ENCODE peak calls at places on chromosomes 7 and 10, in ten cellular contexts. N, S, U, Y, D, L, K, F, J and V are unnamed samples.
A peak's percentile ranks its signal among the peaks of the same experiment; 100 is the strongest.

GRCh38 chr7:47520408-47520807 is 61.5 kb downstream of the TNS3 start:
- DNase-seq in U (no peak), N (peak; percentile 79), D (peak; percentile 94), Y (peak; percentile 25), K (no peak), J (no peak), L (peak; percentile 80), F (no peak), S (no peak), V (no peak)

GRCh38 chr10:28280652-28281051 is 22.2 kb downstream of the MPP7 start:
- DNase-seq in N (no peak), Y (no peak), F (no peak), L (peak; percentile 42), S (no peak), J (peak; percentile 11), U (no peak), K (no peak), D (peak; percentile 82), V (no peak)

GRCh38 chr7:151119902-151120301 is 33.6 kb downstream of the AGAP3 start:
- DNase-seq in F (no peak), U (no peak), S (no peak), J (no peak), N (no peak), Y (no peak), L (no peak), D (no peak), K (no peak), V (no peak)

GRCh38 chr10:90723416-90724068 is 134.3 kb downstream of the HTR7 start:
- DNase-seq in D (no peak), U (no peak), Y (no peak), S (no peak), L (no peak), J (no peak), K (no peak), N (no peak), F (no peak), V (peak; percentile 82)

GRCh38 chr7:44460325-44460724 is 30.1 kb downstream of the NUDCD3 start:
- DNase-seq in Y (no peak), U (no peak), S (no peak), L (no peak), J (no peak), N (no peak), K (no peak), F (no peak), D (no peak), V (peak; percentile 15)

GRCh38 chr7:127794551-127794950 is 142.6 kb downstream of the SND1 start:
- DNase-seq in J (no peak), K (no peak), S (no peak), Y (no peak), N (no peak), L (no peak), F (no peak), U (no peak), D (no peak), V (no peak)

GRCh38 chr10:114577133-114577532 is 80.9 kb downstream of the ABLIM1 start:
- DNase-seq in J (no peak), Y (no peak), S (no peak), D (peak; percentile 85), F (no peak), K (no peak), L (peak; percentile 63), U (no peak), N (peak; percentile 55), V (peak; percentile 80)

GRCh38 chr10:132900211-132900756 is 42.1 kb downstream of the CFAP46 start:
- DNase-seq in S (no peak), L (no peak), F (no peak), N (no peak), D (no peak), J (no peak), K (no peak), Y (peak; percentile 40), U (peak; percentile 24), V (no peak)

GRCh38 chr7:93447509-93447908 is 127.0 kb downstream of the CALCR start:
- DNase-seq in L (no peak), D (no peak), U (no peak), Y (no peak), S (no peak), N (no peak), F (no peak), J (no peak), K (no peak), V (no peak)

GRCh38 chr10:124152139-124152780 is 58.9 kb upstream of the CHST15 start:
- DNase-seq in Y (no peak), D (peak; percentile 82), J (no peak), K (no peak), N (no peak), U (peak; percentile 57), F (no peak), S (peak; percentile 73), L (peak; percentile 56), V (peak; percentile 80)

GRCh38 chr10:73899401-73899780 is 11.5 kb upstream of the PLAU start:
- DNase-seq in U (no peak), D (peak; percentile 98), Y (no peak), L (peak; percentile 87), K (no peak), F (no peak), J (no peak), N (no peak), S (no peak), V (peak; percentile 98)

GRCh38 chr7:106177295-106177690 is 65.2 kb upstream of the SYPL1 start:
- DNase-seq in S (no peak), K (no peak), D (no peak), F (no peak), Y (no peak), U (no peak), L (no peak), J (no peak), N (no peak), V (no peak)

GRCh38 chr7:159091480-159092475 is 52.9 kb downstream of the VIPR2 start:
- DNase-seq in S (no peak), K (no peak), Y (peak; percentile 43), L (no peak), N (no peak), F (no peak), D (no peak), U (no peak), J (no peak), V (no peak)

GRCh38 chr10:70592186-70592735 is 10.3 kb downstream of the PRF1 start:
- DNase-seq in S (no peak), N (no peak), F (no peak), K (no peak), J (no peak), Y (no peak), D (no peak), U (no peak), L (no peak), V (no peak)

GRCh38 chr10:35409094-35409582 is 72.8 kb downstream of the CCNY start:
- DNase-seq in Y (no peak), S (no peak), J (no peak), K (peak; percentile 58), F (no peak), L (peak; percentile 73), D (peak; percentile 89), U (no peak), N (no peak), V (peak; percentile 72)

GRCh38 chr10:125165584-125166340 is 5.4 kb upstream of the CTBP2 start:
- DNase-seq in J (no peak), K (no peak), F (no peak), L (no peak), S (no peak), U (no peak), N (no peak), D (no peak), Y (no peak), V (no peak)

GRCh38 chr10:77553966-77554365 is 83.6 kb downstream of the KCNMA1 start:
- DNase-seq in L (no peak), D (peak; percentile 20), S (no peak), F (no peak), K (no peak), J (no peak), N (peak; percentile 77), Y (no peak), U (no peak), V (peak; percentile 29)

GRCh38 chr10:100624298-100624697 is 88.6 kb downstream of the HIF1AN start:
- DNase-seq in F (no peak), D (no peak), U (no peak), S (no peak), L (no peak), N (no peak), K (no peak), J (no peak), Y (no peak), V (no peak)
- H3K27me3 ChIP-seq in F (peaks cover 19% of the 10 kb centered on the region), D (peaks cover 54% of the 10 kb centered on the region), U (peaks cover 85% of the 10 kb centered on the region), S (peaks cover 12% of the 10 kb centered on the region), L (peaks cover 42% of the 10 kb centered on the region), N (no peaks in the 10 kb centered on the region), K (peaks cover 37% of the 10 kb centered on the region), J (no peaks in the 10 kb centered on the region), Y (no peaks in the 10 kb centered on the region), V (peaks cover 30% of the 10 kb centered on the region)

DNA sequence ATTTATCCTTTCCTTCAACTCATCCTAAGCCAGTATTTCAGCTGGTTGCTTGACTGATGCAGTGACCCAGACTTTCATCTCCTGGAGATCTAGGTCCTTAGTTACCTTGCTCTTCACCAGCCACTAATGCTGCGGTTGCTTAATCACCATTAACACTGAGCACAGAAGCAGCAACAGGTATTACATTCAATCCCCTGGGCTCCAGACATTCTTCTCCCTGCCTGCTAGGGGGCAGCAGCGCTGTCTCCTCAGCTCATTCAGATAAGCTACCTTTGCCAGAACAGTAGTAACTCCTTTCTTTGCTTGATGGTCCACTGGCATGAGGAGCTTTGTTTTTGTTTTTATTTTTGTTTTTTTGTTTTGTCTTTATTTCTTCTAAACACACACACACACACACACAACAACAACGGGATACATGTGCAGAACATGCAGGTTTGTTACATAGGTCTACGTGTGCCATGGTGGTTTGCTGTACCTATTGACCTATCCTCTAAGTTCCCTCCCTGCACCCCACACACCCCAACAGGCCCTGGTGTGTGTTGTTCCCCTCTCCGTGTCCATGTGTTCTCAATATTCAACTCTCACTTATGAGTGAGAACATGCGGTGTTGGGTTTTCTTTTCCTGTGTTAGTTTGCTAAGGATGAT is 1043.2 kb upstream of the C7orf33 start:
- DNase-seq in D (no peak), L (no peak), S (no peak), J (no peak), K (peak; percentile 24), Y (no peak), F (peak; percentile 37), U (no peak), N (peak; percentile 48), V (peak; percentile 35)
- TF ChIP-seq CTCF in D (peak; percentile 40), L (peak; percentile 78), S (peak; percentile 50), J (no peak), K (peak; percentile 70), Y (peak; percentile 40), F (peak; percentile 60), U (peak; percentile 40), N (peak; percentile 24), V (peak; percentile 48)

DNA sequence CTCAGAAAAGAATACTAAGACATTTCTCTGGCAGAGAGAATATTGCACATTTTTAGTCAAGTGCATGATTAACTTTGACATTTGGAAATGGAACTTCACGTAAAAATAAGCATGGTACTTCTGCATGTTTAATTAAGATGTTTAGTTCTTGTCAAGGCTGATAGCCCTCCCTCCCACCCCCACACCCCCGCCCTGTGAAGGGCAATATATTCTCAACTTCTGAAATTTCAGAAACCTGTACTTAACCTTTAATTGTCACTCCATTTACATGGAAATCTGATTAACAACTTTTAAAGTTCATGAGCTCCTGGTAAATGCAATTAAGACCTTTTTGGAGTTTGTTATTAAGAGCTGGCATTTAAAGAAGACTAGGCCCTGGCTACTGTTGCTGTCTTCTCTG is 205.8 kb downstream of the EXOC4 start:
- DNase-seq in Y (no peak), J (no peak), L (no peak), N (no peak), U (no peak), K (no peak), F (no peak), S (no peak), D (no peak), V (no peak)
- H3K27me3 ChIP-seq in Y (no peaks in the 10 kb centered on the region), J (no peaks in the 10 kb centered on the region), L (no peaks in the 10 kb centered on the region), N (no peaks in the 10 kb centered on the region), U (no peaks in the 10 kb centered on the region), K (no peaks in the 10 kb centered on the region), F (peaks cover 3% of the 10 kb centered on the region), S (no peaks in the 10 kb centered on the region), D (no peaks in the 10 kb centered on the region), V (no peaks in the 10 kb centered on the region)

GRCh38 chr10:79052311-79053080 is 16.3 kb upstream of the ZMIZ1 start:
- DNase-seq in D (peak; percentile 23), S (no peak), U (peak; percentile 53), N (peak; percentile 33), J (no peak), Y (peak; percentile 60), L (no peak), F (peak; percentile 57), K (peak; percentile 66), V (peak; percentile 40)
- TF ChIP-seq CTCF in D (peak; percentile 47), S (no peak), U (no peak), N (no peak), J (no peak), Y (peak; percentile 49), L (peak; percentile 68), F (peak; percentile 7), K (peak; percentile 28), V (peak; percentile 59)